ENCODE peak calls at places on chromosome 1, in six cellular contexts. One of them, this sample, is unnamed.

GRCh38 chr1:102045752-102046151 is 49.0 kb upstream of the OLFM3 start:
- DNase-seq in ACHN: no peak
- DNase-seq in mesendoderm: no peak
- DNase-seq in H7: no peak
- DNase-seq in ureter: no peak
- DNase-seq in anterior cingulate cortex: no peak
- DNase-seq in this sample: peak; percentile 95

GRCh38 chr1:200861937-200862647 is 10.7 kb upstream of the GPR25 start:
- DNase-seq in ureter: no peak
- DNase-seq in anterior cingulate cortex: no peak
- DNase-seq in H7: no peak
- DNase-seq in ACHN: no peak
- DNase-seq in mesendoderm: no peak
- DNase-seq in this sample: no peak

GRCh38 chr1:6969106-6969505 is 183.9 kb downstream of the CAMTA1 start:
- DNase-seq in anterior cingulate cortex: no peak
- DNase-seq in ureter: no peak
- DNase-seq in mesendoderm: no peak
- DNase-seq in ACHN: no peak
- DNase-seq in H7: no peak
- DNase-seq in this sample: no peak

GRCh38 chr1:162021124-162021523 is 2.5 kb downstream of the OLFML2B start:
- DNase-seq in ureter: no peak
- DNase-seq in H7: no peak
- DNase-seq in ACHN: no peak
- DNase-seq in mesendoderm: no peak
- DNase-seq in anterior cingulate cortex: no peak
- DNase-seq in this sample: no peak

GRCh38 chr1:179061360-179062282 is 20.2 kb upstream of the TOR3A start:
- DNase-seq in ureter: no peak
- DNase-seq in mesendoderm: no peak
- DNase-seq in ACHN: no peak
- DNase-seq in H7: no peak
- DNase-seq in anterior cingulate cortex: no peak
- DNase-seq in this sample: no peak

GRCh38 chr1:177847843-177848242 is 122.0 kb downstream of the SEC16B start:
- DNase-seq in H7: no peak
- DNase-seq in mesendoderm: no peak
- DNase-seq in ureter: no peak
- DNase-seq in anterior cingulate cortex: no peak
- DNase-seq in ACHN: no peak
- DNase-seq in this sample: no peak

GRCh38 chr1:164452549-164452948 is 106.4 kb upstream of the PBX1 start:
- DNase-seq in ACHN: no peak
- DNase-seq in H7: no peak
- DNase-seq in ureter: no peak
- DNase-seq in mesendoderm: no peak
- DNase-seq in anterior cingulate cortex: no peak
- DNase-seq in this sample: no peak

GRCh38 chr1:64826991-64827390 is 82.1 kb downstream of the RAVER2 start:
- DNase-seq in anterior cingulate cortex: no peak
- DNase-seq in mesendoderm: no peak
- DNase-seq in H7: no peak
- DNase-seq in ureter: no peak
- DNase-seq in ACHN: peak; percentile 22
- DNase-seq in this sample: peak; percentile 74

GRCh38 chr1:200343874-200344273 is 66.0 kb downstream of the ZNF281 start:
- DNase-seq in ureter: no peak
- DNase-seq in H7: no peak
- DNase-seq in anterior cingulate cortex: no peak
- DNase-seq in ACHN: no peak
- DNase-seq in mesendoderm: no peak
- DNase-seq in this sample: no peak

This sample was measured in small intestine.